ENCODE peak calls at places on chromosomes 1 and 21, in five cellular contexts. M, K, B, X and R are unnamed samples.

GRCh38 chr1:242197907-242198306 is 199.0 kb upstream of the MAP1LC3C start:
- DNase-seq in M (no peak), K (no peak), B (no peak), X (no peak), R (no peak)

GRCh38 chr1:185961664-185962063 is 227.5 kb downstream of the HMCN1 start:
- DNase-seq in M (peak), K (no peak), B (no peak), X (no peak), R (no peak)

GRCh38 chr1:99264201-99265021 is at the start of gene PLPPR4:
- DNase-seq in M (peak), K (no peak), B (peak), X (peak), R (no peak)

GRCh38 chr1:68116643-68117235 is 66.3 kb upstream of the DIRAS3 start:
- DNase-seq in M (peak), K (no peak), B (peak), X (peak), R (peak)

GRCh38 chr1:192759104-192759503 is 49.7 kb upstream of the RGS2 start:
- DNase-seq in M (no peak), K (no peak), B (no peak), X (no peak), R (peak)

GRCh38 chr1:165570078-165570477 is 26.3 kb downstream of the LRRC52 start:
- DNase-seq in M (no peak), K (no peak), B (no peak), X (no peak), R (no peak)

GRCh38 chr21:15022608-15023261 is 42.1 kb downstream of the NRIP1 start:
- DNase-seq in M (peak), K (no peak), B (no peak), X (no peak), R (no peak)

GRCh38 chr1:44810101-44810761 is 1.9 kb downstream of the BTBD19 start:
- DNase-seq in M (no peak), K (peak), B (no peak), X (no peak), R (no peak)

GRCh38 chr1:211485480-211485857 is 6.5 kb downstream of the RD3 start:
- DNase-seq in M (no peak), K (no peak), B (no peak), X (no peak), R (no peak)

GRCh38 chr1:164713446-164714204 is 154.6 kb downstream of the PBX1 start:
- DNase-seq in M (peak), K (no peak), B (no peak), X (no peak), R (no peak)

GRCh38 chr1:100989306-100990077 is 36.1 kb downstream of the DPH5 start:
- DNase-seq in M (peak), K (no peak), B (no peak), X (no peak), R (no peak)

GRCh38 chr1:66244429-66244828 is 289.5 kb upstream of the SGIP1 start:
- DNase-seq in M (no peak), K (no peak), B (peak), X (no peak), R (no peak)

GRCh38 chr1:240804475-240804874 is 192.5 kb upstream of the GREM2 start:
- DNase-seq in M (peak), K (no peak), B (no peak), X (no peak), R (no peak)

GRCh38 chr1:231634302-231635013 is 7.9 kb downstream of the DISC1 start:
- DNase-seq in M (no peak), K (no peak), B (no peak), X (no peak), R (no peak)

GRCh38 chr1:54811066-54811465 is 9.9 kb upstream of the TTC22 start:
- DNase-seq in M (no peak), K (no peak), B (no peak), X (no peak), R (no peak)

GRCh38 chr1:83901547-83902155 is 97.3 kb downstream of the TTLL7 start:
- DNase-seq in M (peak), K (no peak), B (no peak), X (no peak), R (peak)

GRCh38 chr1:107048255-107048654 is 8.2 kb upstream of the PRMT6 start:
- DNase-seq in M (no peak), K (no peak), B (no peak), X (no peak), R (no peak)

GRCh38 chr1:175792126-175792525 is 48.7 kb upstream of the TNR start:
- DNase-seq in M (no peak), K (no peak), B (peak), X (no peak), R (no peak)

GRCh38 chr1:85289207-85289847 is 12.9 kb upstream of the BCL10 start:
- DNase-seq in M (peak), K (no peak), B (no peak), X (no peak), R (no peak)

GRCh38 chr1:93083979-93084378 is 4.9 kb downstream of the MTF2 start:
- DNase-seq in M (no peak), K (no peak), B (no peak), X (no peak), R (no peak)

GRCh38 chr1:41328011-41328615 is 33.1 kb upstream of the FOXO6 start:
- DNase-seq in M (no peak), K (no peak), B (no peak), X (no peak), R (no peak)

GRCh38 chr1:37727186-37727585 is 34.9 kb downstream of the CDCA8 start:
- DNase-seq in M (no peak), K (no peak), B (no peak), X (no peak), R (no peak)

GRCh38 chr21:35390013-35390776 is 341.1 kb upstream of the RUNX1 start:
- DNase-seq in M (peak), K (no peak), B (peak), X (no peak), R (no peak)

GRCh38 chr1:41486053-41486891 is 1.8 kb upstream of the EDN2 start:
- DNase-seq in M (peak), K (peak), B (no peak), X (no peak), R (no peak)

GRCh38 chr1:197683895-197684553 is 91.3 kb downstream of the DENND1B start:
- DNase-seq in M (no peak), K (no peak), B (peak), X (no peak), R (no peak)

GRCh38 chr1:26853156-26853555 is 9.8 kb upstream of the SFN start:
- DNase-seq in M (peak), K (no peak), B (peak), X (peak), R (peak)
- TF ChIP-seq MXI1 in M (no peak), K (no peak), B (no peak), X (no peak), R (no peak)

GRCh38 chr1:212618466-212619210 is 10.1 kb downstream of the ATF3 start:
- DNase-seq in M (peak), K (no peak), B (no peak), X (no peak), R (no peak)
- TF ChIP-seq USF2 in M (no peak), K (no peak), B (no peak), X (no peak), R (no peak)

GRCh38 chr1:227864882-227865281 is 49.4 kb downstream of the PRSS38 start:
- DNase-seq in M (no peak), K (no peak), B (no peak), X (no peak), R (no peak)

GRCh38 chr1:227869851-227870305 is 54.4 kb downstream of the PRSS38 start:
- DNase-seq in M (no peak), K (no peak), B (no peak), X (no peak), R (no peak)

GRCh38 chr1:227870375-227870774 is 54.9 kb downstream of the PRSS38 start:
- DNase-seq in M (no peak), K (no peak), B (no peak), X (no peak), R (no peak)

DNA sequence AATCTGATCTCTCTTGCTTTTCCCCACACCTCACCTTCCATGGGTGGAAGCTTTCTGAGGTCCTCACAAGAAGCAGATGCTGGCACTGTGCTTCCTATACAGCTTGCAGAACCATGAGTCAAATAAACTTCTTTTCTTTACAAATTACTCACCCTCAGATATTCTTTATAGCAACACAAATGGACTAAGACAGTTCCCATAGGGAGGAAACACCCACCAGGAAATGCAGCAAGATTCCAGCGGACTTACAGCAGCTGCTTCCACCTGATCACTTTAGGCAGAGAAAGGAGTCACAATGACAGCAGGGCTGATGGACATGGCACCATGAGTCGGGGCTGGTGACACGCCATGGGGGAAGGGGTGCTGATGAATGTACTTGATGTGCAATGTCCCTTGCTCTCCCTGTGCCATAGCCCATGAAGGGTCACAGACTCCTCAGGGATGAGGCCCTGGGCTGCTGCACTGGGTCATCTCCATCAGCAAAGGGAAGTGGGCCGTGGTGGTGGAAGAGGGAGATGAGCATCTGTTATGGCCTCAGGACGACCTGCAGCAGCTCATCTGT is 53.9 kb downstream of the PRSS38 start:
- DNase-seq in M (peak), K (no peak), B (no peak), X (no peak), R (no peak)
- TF ChIP-seq MXI1 in M (no peak), K (no peak), B (no peak), X (no peak), R (no peak)

GRCh38 chr1:108897865-108898720 is 21.3 kb downstream of the GPSM2 start:
- DNase-seq in M (peak), K (no peak), B (peak), X (no peak), R (peak)
- TF ChIP-seq USF2 in M (no peak), K (no peak), B (no peak), X (no peak), R (no peak)

GRCh38 chr1:24351918-24352637 is 32.9 kb downstream of the GRHL3 start:
- DNase-seq in M (peak), K (no peak), B (no peak), X (no peak), R (no peak)
- TF ChIP-seq MXI1 in M (no peak), K (no peak), B (no peak), X (no peak), R (no peak)